ENCODE peak calls at places on chromosomes 16 and 17, in nine cellular contexts. F is NCI-H748 treated with DMSO at 0.1 percent for 48 hours; N is H54; S is midbrain; U is breast epithelium; O is HEK293T; T is stimulated activated CD8-positive, alpha-beta memory T cell treated with anti-CD3 and anti-CD28 coated beads, Interleukin-7, amount 100 ng/mL, for 48 hours; H is activated naive CD4-positive, alpha-beta T cell treated with anti-CD3 and anti-CD28 coated beads for 36 hours; E is NCI-H460. V is an unnamed sample.

GRCh38 chr17:40427002-40427491 is 9.4 kb upstream of the TOP2A start:
- DNase-seq in H (peak), S (no peak), U (no peak), E (no peak), O (no peak), T (no peak), F (no peak), N (no peak), V (no peak)

GRCh38 chr16:57216968-57217367 is 28.1 kb upstream of the ARL2BP start:
- DNase-seq in U (no peak), S (no peak), E (no peak), F (no peak), O (no peak), T (no peak), N (no peak), H (no peak), V (no peak)

GRCh38 chr17:37131064-37131463 is 182.3 kb downstream of the AATF start:
- DNase-seq in F (no peak), U (no peak), E (no peak), H (no peak), T (no peak), S (no peak), O (no peak), N (no peak), V (no peak)

GRCh38 chr17:76274559-76274956 is 9.4 kb downstream of the UBALD2 start:
- DNase-seq in H (no peak), T (no peak), U (no peak), S (no peak), O (no peak), N (no peak), F (no peak), E (no peak), V (no peak)

GRCh38 chr16:61555718-61556441 is 480.4 kb downstream of the CDH8 start:
- DNase-seq in H (no peak), F (no peak), S (no peak), E (no peak), N (no peak), T (no peak), O (no peak), U (no peak), V (no peak)

GRCh38 chr17:68302066-68302564 is 10.8 kb downstream of the ARSG start:
- DNase-seq in O (no peak), F (no peak), T (no peak), H (no peak), E (no peak), S (no peak), N (no peak), U (no peak), V (no peak)

GRCh38 chr16:85029413-85029794 is 1.8 kb downstream of the KIAA0513 start:
- DNase-seq in E (no peak), O (no peak), S (no peak), H (peak), F (no peak), N (peak), T (no peak), U (no peak), V (no peak)

GRCh38 chr17:81700353-81701287 is 2.5 kb upstream of the MRPL12 start:
- DNase-seq in E (no peak), U (no peak), F (no peak), H (no peak), N (no peak), T (no peak), O (no peak), S (no peak), V (no peak)

GRCh38 chr17:49371178-49371834 is 9.3 kb upstream of the ZNF652 start:
- DNase-seq in H (no peak), U (no peak), S (no peak), F (no peak), O (no peak), T (no peak), E (no peak), N (no peak), V (no peak)

V was measured in globus pallidus.